ENCODE peak calls at places on chromosomes 6 and 20, in four cellular contexts. N is NCI-H2227 treated with DMSO at 0.1 percent for 48 hours, C is DMS79, D is adipocyte. F is an unnamed sample.

GRCh38 chr6:157162756-157163433 is 160.4 kb downstream of the TMEM242 start:
- DNase-seq in N (no peak), C (no peak), D (no peak), F (no peak)

GRCh38 chr6:11412011-11412424 is 125.5 kb upstream of the TMEM170B start:
- DNase-seq in N (no peak), C (no peak), D (peak; percentile 64), F (peak; percentile 67)

GRCh38 chr20:2421247-2421646 is 40.5 kb downstream of the TGM6 start:
- DNase-seq in N (peak; percentile 5), C (no peak), D (peak; percentile 1), F (no peak)

GRCh38 chr20:5991623-5992441 is 41.4 kb downstream of the MCM8 start:
- DNase-seq in N (no peak), C (no peak), D (peak; percentile 29), F (peak; percentile 22)

GRCh38 chr6:72769459-72770125 is 147.7 kb downstream of the KCNQ5 start:
- DNase-seq in N (no peak), C (no peak), D (no peak), F (no peak)

GRCh38 chr20:38261054-38261390 is 487 bp upstream of the KIAA1755 start:
- DNase-seq in N (no peak), C (no peak), D (no peak), F (no peak)

GRCh38 chr6:10957414-10957886 is 70.6 kb downstream of the SYCP2L start:
- DNase-seq in N (no peak), C (no peak), D (no peak), F (no peak)

GRCh38 chr20:44723391-44723790 is 8.2 kb downstream of the CCN5 start:
- DNase-seq in N (no peak), C (no peak), D (no peak), F (no peak)

GRCh38 chr6:71376830-71377229 is 88.2 kb downstream of the OGFRL1 start:
- DNase-seq in N (no peak), C (no peak), D (no peak), F (no peak)

GRCh38 chr6:32845381-32845884 is 1.6 kb upstream of the PSMB8 start:
- DNase-seq in N (no peak), C (no peak), D (no peak), F (no peak)

GRCh38 chr6:5898563-5898962 is 108.2 kb downstream of the NRN1 start:
- DNase-seq in N (no peak), C (no peak), D (no peak), F (no peak)

GRCh38 chr20:23995905-23996666 is 7.5 kb upstream of the GGTLC1 start:
- DNase-seq in N (peak; percentile 4), C (no peak), D (peak; percentile 70), F (peak; percentile 31)

GRCh38 chr6:74289881-74290280 is 593.9 kb downstream of the CD109 start:
- DNase-seq in N (no peak), C (no peak), D (peak; percentile 51), F (peak; percentile 96)

GRCh38 chr6:160489091-160489490 is 140.9 kb downstream of the SLC22A3 start:
- DNase-seq in N (no peak), C (no peak), D (no peak), F (no peak)

GRCh38 chr20:23235173-23236027 is 115.2 kb upstream of the NXT1 start:
- DNase-seq in N (no peak), C (no peak), D (peak; percentile 58), F (peak; percentile 47)

GRCh38 chr20:23332467-23332866 is 18.1 kb upstream of the NXT1 start:
- DNase-seq in N (no peak), C (no peak), D (no peak), F (no peak)

GRCh38 chr6:164532546-164533362 is 776.7 kb downstream of the C6orf118 start:
- DNase-seq in N (no peak), C (no peak), D (no peak), F (no peak)

GRCh38 chr6:169427856-169428255 is 174.2 kb upstream of the THBS2 start:
- DNase-seq in N (no peak), C (no peak), D (peak; percentile 91), F (peak; percentile 56)

F was measured in AG10803.